ENCODE peak calls at places on chromosomes 4 and X, in four cellular contexts. W is ACHN, R is kidney glomerular epithelial cell, M is psoas muscle. N is an unnamed sample.

GRCh38 chrX:37717708-37718107 is 32.1 kb downstream of the XK start:
- DNase-seq in M (no peak), W (no peak), R (no peak), N (no peak)

GRCh38 chr4:42925921-42926320 is 33.4 kb downstream of the GRXCR1 start:
- DNase-seq in R (no peak), W (no peak), M (no peak), N (no peak)

GRCh38 chrX:54419559-54420302 is 20.5 kb upstream of the TSR2 start:
- DNase-seq in M (no peak), W (no peak), R (no peak), N (no peak)

GRCh38 chr4:8516061-8516573 is 64.1 kb upstream of the GPR78 start:
- DNase-seq in R (no peak), M (no peak), W (no peak), N (no peak)

GRCh38 chrX:53449632-53450031 is 15.5 kb upstream of the HSD17B10 start:
- DNase-seq in R (no peak), W (no peak), M (no peak), N (no peak)

GRCh38 chr4:108148316-108148715 is 20.4 kb downstream of the LEF1 start:
- DNase-seq in R (no peak), M (no peak), W (no peak), N (no peak)

GRCh38 chr4:184854673-184855072 is 28.9 kb upstream of the ACSL1 start:
- DNase-seq in M (no peak), W (no peak), R (no peak), N (no peak)

GRCh38 chr4:41140410-41140809 is 73.9 kb downstream of the APBB2 start:
- DNase-seq in M (no peak), W (no peak), R (no peak), N (no peak)

GRCh38 chr4:167987285-167987684 is 105.1 kb upstream of the ANXA10 start:
- DNase-seq in M (no peak), W (no peak), R (no peak), N (no peak)

GRCh38 chr4:108834787-108835384 is 72.0 kb upstream of the ETNPPL start:
- DNase-seq in M (no peak), W (peak; percentile 32), R (peak; percentile 63), N (peak; percentile 4)

GRCh38 chr4:71732706-71733105 is 51.2 kb downstream of the GC start:
- DNase-seq in M (no peak), R (peak; percentile 9), W (peak; percentile 63), N (no peak)

GRCh38 chr4:33395731-33396485 is 2675.7 kb downstream of the PCDH7 start:
- DNase-seq in W (no peak), R (no peak), M (no peak), N (no peak)

GRCh38 chrX:76428243-76429130 is 977 bp downstream of the MAGEE1 start:
- DNase-seq in R (no peak), M (peak; percentile 50), W (no peak), N (no peak)

GRCh38 chr4:27861381-27861787 is 1000.7 kb downstream of the STIM2 start:
- DNase-seq in R (no peak), M (no peak), W (peak; percentile 33), N (peak; percentile 57)

GRCh38 chr4:94976371-94977011 is 218.7 kb downstream of the BMPR1B start:
- DNase-seq in W (no peak), R (no peak), M (no peak), N (no peak)

GRCh38 chrX:1485033-1485432 is 32.3 kb upstream of the ASMTL start:
- DNase-seq in W (no peak), M (no peak), R (no peak), N (no peak)

GRCh38 chr4:72604324-72604723 is 35.3 kb upstream of the ADAMTS3 start:
- DNase-seq in M (no peak), R (no peak), W (no peak), N (no peak)

GRCh38 chr4:24519649-24520048 is 64.7 kb downstream of the DHX15 start:
- DNase-seq in M (no peak), W (peak; percentile 57), R (peak; percentile 57), N (no peak)